ENCODE peak calls at places on chromosomes 12 and 14, in six cellular contexts. X is HepG2, Z is brain microvascular endothelial cell, Y is heart right ventricle, I is AG04450, E is trophoblast cell. U is an unnamed sample.

GRCh38 chr14:37343307-37344094 is 145.8 kb downstream of the MIPOL1 start:
- DNase-seq in Y (no peak), Z (no peak), X (no peak), I (peak; percentile 11), E (no peak), U (no peak)

GRCh38 chr12:54015210-54015931 is 6.6 kb downstream of the HOXC8 start:
- DNase-seq in I (no peak), Y (no peak), Z (no peak), E (no peak), X (no peak), U (no peak)

GRCh38 chr14:26401170-26401968 is 196.5 kb downstream of the NOVA1 start:
- DNase-seq in I (no peak), Z (no peak), Y (no peak), X (no peak), E (no peak), U (no peak)

GRCh38 chr14:78606111-78606510 is 435.9 kb downstream of the NRXN3 start:
- DNase-seq in Z (peak; percentile 75), Y (no peak), I (no peak), E (no peak), X (no peak), U (no peak)

GRCh38 chr12:51421266-51421884 is 3.3 kb upstream of the SLC4A8 start:
- DNase-seq in Z (peak; percentile 45), Y (peak; percentile 40), E (peak; percentile 33), I (peak; percentile 48), X (peak; percentile 48), U (peak; percentile 54)

GRCh38 chr12:53805067-53805466 is 53.3 kb upstream of the CISTR start:
- DNase-seq in E (no peak), Y (no peak), I (peak; percentile 8), X (no peak), Z (no peak), U (no peak)

GRCh38 chr14:71626281-71626835 is 305.9 kb upstream of the RGS6 start:
- DNase-seq in Z (no peak), X (no peak), Y (no peak), E (no peak), I (no peak), U (no peak)

GRCh38 chr14:69270097-69270496 is 10.1 kb downstream of the GALNT16 start:
- DNase-seq in Y (no peak), I (no peak), E (no peak), Z (no peak), X (no peak), U (no peak)

GRCh38 chr12:132438726-132439125 is 51.2 kb upstream of the FBRSL1 start:
- DNase-seq in E (no peak), X (no peak), Z (no peak), I (no peak), Y (no peak), U (no peak)

GRCh38 chr12:22624908-22625646 is at the start of gene ETNK1:
- DNase-seq in I (peak; percentile 70), X (peak; percentile 89), Y (peak; percentile 93), E (peak; percentile 95), Z (peak; percentile 92), U (peak; percentile 77)

GRCh38 chr14:105864116-105864515 is 337.7 kb downstream of the TMEM121 start:
- DNase-seq in Y (no peak), Z (no peak), X (no peak), E (no peak), I (no peak), U (peak; percentile 22)

GRCh38 chr12:113083863-113084430 is 27.4 kb downstream of the DTX1 start:
- DNase-seq in Y (peak; percentile 41), I (no peak), E (no peak), Z (no peak), X (no peak), U (no peak)

GRCh38 chr14:21107360-21107781 is 6.5 kb downstream of the TMEM253 start:
- DNase-seq in I (no peak), Z (peak; percentile 38), E (no peak), Y (peak; percentile 29), X (no peak), U (no peak)

GRCh38 chr12:116059901-116060300 is 217.6 kb downstream of the MED13L start:
- DNase-seq in X (peak; percentile 4), Y (no peak), E (no peak), I (no peak), Z (no peak), U (no peak)

GRCh38 chr14:61811882-61812346 is 49.7 kb downstream of the SNAPC1 start:
- DNase-seq in Z (no peak), X (no peak), I (no peak), Y (no peak), E (no peak), U (no peak)

GRCh38 chr14:64998455-64998931 is 11.8 kb downstream of the FNTB start:
- DNase-seq in E (peak; percentile 2), I (no peak), Z (no peak), X (no peak), Y (no peak), U (no peak)

GRCh38 chr12:12467701-12468218 is 94.9 kb downstream of the DUSP16 start:
- DNase-seq in I (no peak), Y (no peak), X (no peak), E (no peak), Z (no peak), U (no peak)

GRCh38 chr14:24677956-24678355 is 44.0 kb upstream of the GZMB start:
- DNase-seq in I (no peak), E (no peak), X (no peak), Z (no peak), Y (no peak), U (no peak)

GRCh38 chr14:76774471-76775158 is 13.3 kb downstream of the VASH1 start:
- DNase-seq in E (no peak), X (no peak), Y (no peak), I (no peak), Z (no peak), U (no peak)

GRCh38 chr12:79687711-79688270 is 3.0 kb downstream of the PAWR start:
- DNase-seq in Y (no peak), X (no peak), Z (no peak), E (no peak), I (no peak), U (peak; percentile 63)

GRCh38 chr14:100327128-100327527 is 4.0 kb downstream of the SLC25A47 start:
- DNase-seq in X (no peak), E (no peak), Z (no peak), Y (no peak), I (no peak), U (no peak)

GRCh38 chr12:49227701-49228100 is 37.2 kb upstream of the TUBA1C start:
- DNase-seq in X (no peak), I (no peak), Z (no peak), Y (no peak), E (no peak), U (no peak)

GRCh38 chr12:103077108-103077773 is 119.8 kb downstream of the ASCL1 start:
- DNase-seq in X (no peak), I (no peak), Z (no peak), Y (no peak), E (no peak), U (no peak)

DNA sequence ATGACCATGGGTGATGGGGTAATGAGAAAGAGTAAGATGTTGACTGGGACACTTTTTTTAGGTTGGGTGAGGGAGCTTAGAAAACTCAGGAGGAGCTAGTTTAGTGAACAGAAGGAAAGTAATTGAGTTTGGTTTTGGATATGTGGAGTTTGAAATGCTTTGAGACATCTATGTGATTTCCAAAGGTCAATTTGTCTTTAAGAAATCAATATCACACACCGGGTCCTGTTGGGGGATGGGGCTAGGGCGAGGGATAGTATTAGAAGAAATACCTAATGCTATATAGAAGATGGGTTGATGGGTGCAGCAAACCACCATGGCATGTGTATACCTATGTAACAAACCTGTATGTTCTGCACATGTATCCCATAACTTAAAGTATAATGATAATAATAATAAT is 118.4 kb downstream of the ASCL1 start:
- DNase-seq in Z (no peak), E (no peak), Y (no peak), X (no peak), I (no peak), U (no peak)
- H3K27ac ChIP-seq in Z (no peak overlapping the region), E (no peak overlapping the region), Y (no peak overlapping the region), X (no peak overlapping the region), I (no peak overlapping the region), U (no peak overlapping the region)

DNA sequence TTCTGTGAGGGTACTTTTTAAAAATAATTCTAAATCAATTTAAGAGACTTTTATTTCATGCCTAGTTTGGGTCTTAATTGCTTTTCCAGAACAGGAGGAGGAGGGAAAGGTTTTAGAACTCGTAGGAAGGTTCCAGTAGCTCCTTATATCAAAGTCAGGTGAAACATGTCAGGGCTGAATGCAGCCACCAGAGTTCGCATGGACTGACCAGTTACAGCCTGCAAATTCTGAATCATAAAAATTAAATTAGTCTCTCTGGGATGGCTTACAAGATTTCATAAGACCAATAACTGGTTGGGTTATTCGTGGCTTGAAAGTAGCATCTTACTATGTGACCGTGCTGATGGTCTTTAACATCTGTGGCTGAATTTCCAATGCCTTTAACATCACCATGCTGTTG is 410 bp downstream of the BDKRB1 start:
- DNase-seq in Z (no peak), I (no peak), X (no peak), E (no peak), Y (no peak), U (no peak)
- H3K4me3 ChIP-seq in Z (no peak overlapping the region), I (peak overlapping the region; percentile 67), X (no peak overlapping the region), E (no peak overlapping the region), Y (no peak overlapping the region), U (peak overlapping the region; percentile 11)

DNA sequence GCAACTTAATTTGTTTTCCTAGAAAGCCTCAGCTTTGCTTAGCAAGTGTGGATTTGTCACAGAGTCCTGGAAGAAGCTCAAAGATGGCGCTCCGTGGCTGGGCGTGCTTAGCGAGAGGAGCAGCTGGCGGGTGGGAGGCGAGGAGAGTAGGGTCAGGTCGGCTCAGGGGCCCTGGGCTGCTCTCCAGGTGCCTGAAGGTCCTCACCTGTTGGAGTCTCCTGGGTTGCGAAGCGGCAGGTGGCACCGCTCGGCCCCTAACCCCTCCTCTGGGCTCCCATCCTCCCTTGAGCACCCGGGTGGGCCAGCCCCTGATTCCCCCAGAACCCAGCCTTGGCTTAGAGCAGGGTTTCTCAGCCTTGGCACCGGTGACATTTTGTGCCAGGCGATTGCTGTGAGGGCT is 25.1 kb downstream of the LRTM2 start:
- DNase-seq in Z (no peak), Y (no peak), E (no peak), X (no peak), I (no peak), U (no peak)
- H3K27ac ChIP-seq in Z (no peak overlapping the region), Y (no peak overlapping the region), E (no peak overlapping the region), X (no peak overlapping the region), I (no peak overlapping the region), U (no peak overlapping the region)

DNA sequence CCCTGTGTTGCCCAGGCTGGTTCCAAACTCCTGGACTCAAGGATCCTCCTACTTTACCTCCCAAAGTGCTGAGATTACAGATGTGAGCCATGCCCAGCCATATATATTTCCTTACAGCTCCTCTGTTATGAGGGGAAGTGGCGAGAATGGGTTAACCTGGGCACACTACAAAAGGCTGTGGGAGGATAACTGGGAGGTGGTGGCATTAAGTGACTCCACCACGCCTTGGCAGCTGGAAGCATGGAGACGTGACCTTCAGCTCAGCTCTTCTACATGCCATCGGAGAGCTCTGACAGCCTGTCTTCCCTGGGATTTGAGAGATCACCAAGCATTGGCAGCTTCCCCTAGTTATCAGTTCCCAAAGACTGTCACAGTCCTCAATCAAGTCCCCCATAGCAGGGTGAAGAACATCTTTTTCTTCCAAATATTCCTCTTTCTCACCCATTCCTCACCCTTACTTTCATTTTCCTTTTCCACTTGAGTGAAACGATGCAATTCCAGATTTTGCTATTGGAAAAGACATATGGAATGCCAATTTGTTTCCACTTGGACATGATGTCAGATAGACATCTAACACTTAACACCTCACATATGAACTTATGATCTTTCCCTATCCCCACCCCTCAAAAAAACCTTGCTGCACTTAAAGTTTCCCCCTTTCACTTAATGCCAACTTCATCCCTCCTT is 48.5 kb downstream of the PHLDA1 start:
- DNase-seq in E (no peak), Y (peak; percentile 20), I (no peak), Z (no peak), X (no peak), U (no peak)
- H3K4me3 ChIP-seq in E (no peak overlapping the region), Y (peak overlapping the region; percentile 21), I (peak overlapping the region; percentile 55), Z (peak overlapping the region; percentile 13), X (no peak overlapping the region), U (peak overlapping the region; percentile 18)

GRCh38 chr12:65632131-65632855 is 192.0 kb upstream of the HMGA2 start:
- DNase-seq in I (no peak), Z (peak; percentile 67), Y (no peak), E (no peak), X (no peak), U (no peak)
- H3K27ac ChIP-seq in I (peak overlapping the region; percentile 93), Z (peak overlapping the region; percentile 98), Y (no peak overlapping the region), E (no peak overlapping the region), X (no peak overlapping the region), U (peak overlapping the region; percentile 87)

U was measured in SJSA1.